ENCODE peak calls at places on chromosomes 7 and 10, in ten cellular contexts. G is T-helper 2 cell, E is fibroblast of pulmonary artery, S is HEK293T, A is NCI-H1436, L is HFF-Myc, R is GM10248, J is NCI-H1105, T is GM13976, Y is LoVo. F is an unnamed sample.

GRCh38 chr7:64890761-64891666 is 12.1 kb upstream of the ZNF273 start:
- DNase-seq in G (no peak), E (no peak), S (no peak), A (no peak), L (no peak), R (peak; percentile 5), J (no peak), T (no peak), Y (no peak), F (no peak)

GRCh38 chr7:29811597-29811996 is 5.3 kb downstream of the WIPF3 start:
- DNase-seq in G (no peak), E (no peak), S (no peak), A (no peak), L (peak; percentile 4), R (no peak), J (peak; percentile 66), T (no peak), Y (no peak), F (no peak)

GRCh38 chr10:94423627-94424026 is 21.3 kb downstream of the TBC1D12 start:
- DNase-seq in G (no peak), E (peak; percentile 52), S (no peak), A (no peak), L (no peak), R (no peak), J (no peak), T (no peak), Y (no peak), F (no peak)

GRCh38 chr7:133650067-133650466 is 397.2 kb downstream of the EXOC4 start:
- DNase-seq in G (no peak), E (peak; percentile 89), S (no peak), A (no peak), L (no peak), R (no peak), J (no peak), T (no peak), Y (no peak), F (no peak)

GRCh38 chr7:27143022-27143949 is at the start of gene HOXA5:
- DNase-seq in G (no peak), E (peak; percentile 84), S (peak; percentile 79), A (no peak), L (no peak), R (no peak), J (peak; percentile 68), T (peak; percentile 32), Y (no peak), F (peak; percentile 85)

GRCh38 chr7:134431805-134432204 is 27.1 kb downstream of the AKR1B1 start:
- DNase-seq in G (no peak), E (no peak), S (no peak), A (no peak), L (no peak), R (no peak), J (no peak), T (no peak), Y (peak; percentile 79), F (no peak)

GRCh38 chr10:75772153-75772887 is 340.9 kb downstream of the LRMDA start:
- DNase-seq in G (no peak), E (no peak), S (no peak), A (no peak), L (no peak), R (peak; percentile 26), J (no peak), T (no peak), Y (no peak), F (no peak)

GRCh38 chr7:130142654-130143333 is 62.4 kb downstream of the TMEM209 start:
- DNase-seq in G (no peak), E (no peak), S (no peak), A (no peak), L (no peak), R (no peak), J (no peak), T (no peak), Y (no peak), F (no peak)

GRCh38 chr10:72375585-72375984 is 20.9 kb upstream of the DNAJB12 start:
- DNase-seq in G (no peak), E (peak; percentile 23), S (peak; percentile 15), A (no peak), L (no peak), R (no peak), J (no peak), T (no peak), Y (no peak), F (no peak)

GRCh38 chr7:45703373-45703821 is 129.2 kb downstream of the ADCY1 start:
- DNase-seq in G (no peak), E (no peak), S (no peak), A (no peak), L (no peak), R (no peak), J (no peak), T (no peak), Y (no peak), F (no peak)

GRCh38 chr7:16670021-16670420 is 24.0 kb downstream of the BZW2 start:
- DNase-seq in G (no peak), E (peak; percentile 56), S (no peak), A (no peak), L (no peak), R (no peak), J (no peak), T (no peak), Y (no peak), F (no peak)

GRCh38 chr10:14533295-14533694 is 202.6 kb upstream of the FRMD4A start:
- DNase-seq in G (no peak), E (no peak), S (no peak), A (no peak), L (no peak), R (no peak), J (no peak), T (no peak), Y (no peak), F (no peak)

GRCh38 chr10:99888623-99889022 is 106.2 kb downstream of the ABCC2 start:
- DNase-seq in G (no peak), E (peak; percentile 59), S (no peak), A (no peak), L (no peak), R (no peak), J (no peak), T (no peak), Y (no peak), F (no peak)

GRCh38 chr10:56317603-56318002 is 43.5 kb downstream of the ZWINT start:
- DNase-seq in G (no peak), E (no peak), S (no peak), A (no peak), L (no peak), R (no peak), J (peak; percentile 21), T (no peak), Y (no peak), F (no peak)

GRCh38 chr7:26815452-26815851 is 48.9 kb downstream of the SKAP2 start:
- DNase-seq in G (no peak), E (no peak), S (no peak), A (no peak), L (no peak), R (no peak), J (no peak), T (no peak), Y (no peak), F (no peak)